ENCODE peak calls at places on chromosomes 4 and X, in four cellular contexts. One of them, this sample, is unnamed.

GRCh38 chrX:2767631-2768455 is 16.0 kb downstream of the XG start:
- DNase-seq in iris pigment epithelial cell: peak; percentile 58
- DNase-seq in lower lobe of right lung: peak; percentile 65
- DNase-seq in lung microvascular endothelial cell: no peak
- DNase-seq in this sample: no peak

GRCh38 chr4:119627267-119628190 is 1.1 kb downstream of the PDE5A start:
- DNase-seq in lung microvascular endothelial cell: peak; percentile 46
- DNase-seq in iris pigment epithelial cell: peak; percentile 72
- DNase-seq in lower lobe of right lung: peak; percentile 66
- DNase-seq in this sample: peak; percentile 80

GRCh38 chr4:165027762-165028402 is 3.9 kb upstream of the TRIM60 start:
- DNase-seq in iris pigment epithelial cell: no peak
- DNase-seq in lung microvascular endothelial cell: peak; percentile 4
- DNase-seq in lower lobe of right lung: no peak
- DNase-seq in this sample: peak; percentile 53

GRCh38 chr4:90824266-90825167 is 697.3 kb downstream of the CCSER1 start:
- DNase-seq in lung microvascular endothelial cell: no peak
- DNase-seq in iris pigment epithelial cell: no peak
- DNase-seq in lower lobe of right lung: no peak
- DNase-seq in this sample: no peak

GRCh38 chrX:84475596-84475995 is 26.7 kb downstream of the HDX start:
- DNase-seq in lower lobe of right lung: no peak
- DNase-seq in lung microvascular endothelial cell: no peak
- DNase-seq in iris pigment epithelial cell: no peak
- DNase-seq in this sample: no peak

GRCh38 chrX:123138473-123138872 is 45.6 kb upstream of the GRIA3 start:
- DNase-seq in lung microvascular endothelial cell: no peak
- DNase-seq in lower lobe of right lung: no peak
- DNase-seq in iris pigment epithelial cell: peak; percentile 3
- DNase-seq in this sample: no peak

GRCh38 chrX:53047228-53047627 is 1.4 kb upstream of the GPR173 start:
- DNase-seq in lower lobe of right lung: no peak
- DNase-seq in lung microvascular endothelial cell: peak; percentile 23
- DNase-seq in iris pigment epithelial cell: no peak
- DNase-seq in this sample: no peak

GRCh38 chr4:166432125-166432524 is 559.1 kb downstream of the TLL1 start:
- DNase-seq in lung microvascular endothelial cell: no peak
- DNase-seq in lower lobe of right lung: no peak
- DNase-seq in iris pigment epithelial cell: no peak
- DNase-seq in this sample: no peak

GRCh38 chr4:139921551-139922184 is 232.3 kb downstream of the MAML3 start:
- DNase-seq in lower lobe of right lung: peak; percentile 54
- DNase-seq in iris pigment epithelial cell: no peak
- DNase-seq in lung microvascular endothelial cell: peak; percentile 43
- DNase-seq in this sample: no peak

This sample was measured in MM.1S.